ENCODE peak calls at places on chromosomes 6 and 20, in five cellular contexts. F, D, N, U and B are unnamed samples.

GRCh38 chr6:37570801-37571200 is 71.1 kb upstream of the CCDC167 start:
- DNase-seq in N (no peak), F (no peak), U (no peak), D (no peak), B (no peak)

GRCh38 chr6:80676386-80676785 is 569.9 kb downstream of the BCKDHB start:
- DNase-seq in F (no peak), U (no peak), N (no peak), D (no peak), B (no peak)

GRCh38 chr6:165615629-165616028 is 47.4 kb downstream of the PDE10A start:
- DNase-seq in N (peak), D (no peak), U (no peak), F (no peak), B (no peak)

GRCh38 chr20:57620274-57620990 is at the start of gene ZBP1:
- DNase-seq in N (peak), D (no peak), U (no peak), F (no peak), B (no peak)

GRCh38 chr6:104705095-104705707 is 154.5 kb downstream of the HACE1 start:
- DNase-seq in N (no peak), D (no peak), U (no peak), F (no peak), B (no peak)

GRCh38 chr6:2967936-2968335 is 3.4 kb downstream of the SERPINB6 start:
- DNase-seq in F (no peak), U (no peak), N (no peak), D (no peak), B (no peak)

GRCh38 chr20:6558361-6558760 is 209.1 kb upstream of the BMP2 start:
- DNase-seq in U (no peak), D (no peak), N (no peak), F (peak), B (no peak)

GRCh38 chr6:26319405-26320128 is 45.4 kb upstream of the BTN3A2 start:
- DNase-seq in N (no peak), D (no peak), U (no peak), F (no peak), B (no peak)

GRCh38 chr6:147043994-147044477 is 160.2 kb upstream of the STXBP5 start:
- DNase-seq in D (no peak), N (no peak), U (no peak), F (no peak), B (no peak)

GRCh38 chr20:17452441-17452840 is 78.7 kb downstream of the BFSP1 start:
- DNase-seq in F (no peak), D (no peak), N (no peak), U (no peak), B (no peak)

GRCh38 chr6:105994522-105995402 is 91.4 kb upstream of the PRDM1 start:
- DNase-seq in D (no peak), U (peak), F (no peak), N (no peak), B (peak)

GRCh38 chr6:30913721-30914075 is 340 bp upstream of the VARS2 start:
- DNase-seq in F (no peak), D (no peak), N (no peak), U (no peak), B (no peak)

GRCh38 chr6:41040101-41040910 is 1.3 kb upstream of the UNC5CL start:
- DNase-seq in D (peak), F (peak), U (no peak), N (no peak), B (no peak)
- TF ChIP-seq FOXM1 in D (no peak), F (no peak), U (no peak), N (no peak), B (no peak)

GRCh38 chr6:84268781-84269180 is 41.3 kb upstream of the CEP162 start:
- DNase-seq in F (no peak), D (no peak), N (no peak), U (no peak), B (no peak)
- TF ChIP-seq FOXM1 in F (no peak), D (no peak), N (no peak), U (no peak), B (no peak)

GRCh38 chr6:139832906-139833305 is 458.5 kb upstream of the CITED2 start:
- DNase-seq in D (no peak), F (no peak), U (no peak), N (no peak), B (no peak)
- TF ChIP-seq FOXM1 in D (no peak), F (no peak), U (no peak), N (no peak), B (no peak)

DNA sequence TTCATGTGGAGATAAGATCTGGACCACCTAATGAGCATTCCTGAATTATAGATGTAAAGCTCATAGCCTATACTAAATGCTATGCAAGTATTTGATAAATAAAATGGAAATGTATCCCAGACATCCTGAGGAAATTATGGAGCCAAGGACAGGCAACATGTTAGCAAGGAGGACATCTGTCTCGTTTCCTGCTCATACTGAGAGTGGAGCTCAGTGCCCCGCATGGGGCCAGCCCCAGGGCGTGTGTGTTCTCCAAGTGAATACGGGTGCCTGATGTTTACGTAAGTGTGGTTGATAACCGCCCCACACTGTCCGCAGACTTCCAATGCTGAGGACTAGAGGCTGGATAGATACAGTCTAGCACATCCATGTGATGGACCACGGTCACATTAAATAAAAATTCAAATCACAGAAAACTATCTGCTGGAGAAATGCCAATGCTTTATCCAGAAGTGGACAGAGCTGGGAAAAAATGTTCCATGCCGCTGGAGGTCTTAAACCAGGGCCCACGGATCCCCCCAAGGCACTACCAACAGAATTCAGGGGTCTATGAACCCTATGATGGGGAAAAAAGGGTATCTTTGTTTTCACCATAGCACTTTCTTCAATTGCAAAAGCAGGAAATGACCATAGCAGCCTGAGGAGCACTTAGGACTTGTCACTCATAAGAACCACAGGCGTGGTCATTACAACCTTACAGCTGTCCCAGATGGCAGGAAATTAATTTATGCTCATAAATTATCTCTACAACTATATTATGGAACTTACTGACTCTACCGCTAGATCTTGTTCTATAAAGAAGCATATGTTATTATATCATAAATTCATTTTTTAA is 24.9 kb downstream of the TGM2 start:
- DNase-seq in U (peak), D (no peak), N (no peak), F (no peak), B (peak)
- TF ChIP-seq FOXM1 in U (no peak), D (no peak), N (no peak), F (no peak), B (no peak)

GRCh38 chr20:60254901-60255411 is 296.7 kb downstream of the CDH26 start:
- DNase-seq in F (no peak), U (peak), D (no peak), N (no peak), B (no peak)
- TF ChIP-seq FOXM1 in F (no peak), U (no peak), D (no peak), N (no peak), B (no peak)

GRCh38 chr6:116793224-116793623 is 27.7 kb upstream of the FAM162B start:
- DNase-seq in U (no peak), F (no peak), D (no peak), N (no peak), B (no peak)
- TF ChIP-seq FOXM1 in U (no peak), F (no peak), D (no peak), N (no peak), B (no peak)

GRCh38 chr6:111576302-111576701 is 29.4 kb downstream of the TRAF3IP2 start:
- DNase-seq in D (no peak), F (no peak), N (no peak), U (no peak), B (no peak)
- TF ChIP-seq FOXM1 in D (no peak), F (no peak), N (no peak), U (no peak), B (no peak)

DNA sequence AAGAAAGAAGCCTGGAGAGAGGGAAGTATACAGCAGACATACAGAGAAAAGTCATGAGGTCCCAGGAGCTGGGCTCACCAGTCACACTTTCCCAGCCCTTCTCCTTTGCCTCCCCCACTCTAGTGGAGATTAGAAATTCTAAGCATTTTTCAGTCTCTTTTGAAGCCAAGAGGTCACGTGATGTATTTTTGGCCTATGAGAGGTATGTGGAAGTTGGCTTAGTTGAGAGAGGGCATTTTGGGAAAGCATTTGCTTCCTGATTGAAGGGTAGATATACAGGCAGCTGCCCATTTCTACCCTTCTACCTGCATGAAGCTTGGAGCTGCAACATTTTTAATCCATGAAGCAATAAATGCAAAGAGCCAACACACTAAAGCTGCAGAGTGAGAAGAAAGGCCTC is 106.0 kb upstream of the TNFAIP3 start:
- DNase-seq in U (no peak), N (no peak), F (peak), D (no peak), B (no peak)
- TF ChIP-seq FOXM1 in U (no peak), N (no peak), F (no peak), D (no peak), B (no peak)

GRCh38 chr6:139145661-139146060 is 10.8 kb downstream of the HECA start:
- DNase-seq in F (no peak), U (no peak), N (no peak), D (no peak), B (no peak)
- TF ChIP-seq FOXM1 in F (no peak), U (no peak), N (no peak), D (no peak), B (no peak)